ENCODE peak calls at places on chromosomes 3 and 15, in nine cellular contexts. One of them, this sample, is unnamed.

GRCh38 chr15:72774696-72775383 is 8.7 kb downstream of the ADPGK start:
- DNase-seq in heart left ventricle: no peak
- DNase-seq in uterus: no peak
- DNase-seq in gastrocnemius medialis: no peak
- DNase-seq in breast epithelium: no peak
- DNase-seq in A549: no peak
- DNase-seq in tibial nerve: no peak
- DNase-seq in sigmoid colon: no peak
- DNase-seq in adrenal gland: no peak
- DNase-seq in this sample: no peak

GRCh38 chr3:9727041-9727595 is 4.4 kb upstream of the BRPF1 start:
- DNase-seq in heart left ventricle: no peak
- DNase-seq in uterus: no peak
- DNase-seq in gastrocnemius medialis: no peak
- DNase-seq in breast epithelium: no peak
- DNase-seq in A549: peak
- DNase-seq in tibial nerve: no peak
- DNase-seq in sigmoid colon: no peak
- DNase-seq in adrenal gland: no peak
- DNase-seq in this sample: peak

GRCh38 chr3:98972720-98973119 is 71.2 kb upstream of the DCBLD2 start:
- DNase-seq in heart left ventricle: no peak
- DNase-seq in uterus: no peak
- DNase-seq in gastrocnemius medialis: no peak
- DNase-seq in breast epithelium: no peak
- DNase-seq in A549: no peak
- DNase-seq in tibial nerve: no peak
- DNase-seq in sigmoid colon: no peak
- DNase-seq in adrenal gland: no peak
- DNase-seq in this sample: no peak

GRCh38 chr3:190722181-190722905 is 140.2 kb downstream of the GMNC start:
- DNase-seq in heart left ventricle: no peak
- DNase-seq in uterus: no peak
- DNase-seq in gastrocnemius medialis: no peak
- DNase-seq in breast epithelium: no peak
- DNase-seq in A549: no peak
- DNase-seq in tibial nerve: no peak
- DNase-seq in sigmoid colon: no peak
- DNase-seq in adrenal gland: no peak
- DNase-seq in this sample: no peak

GRCh38 chr3:143121240-143122088 is 1.9 kb downstream of the CHST2 start:
- DNase-seq in heart left ventricle: peak
- DNase-seq in uterus: peak
- DNase-seq in gastrocnemius medialis: no peak
- DNase-seq in breast epithelium: no peak
- DNase-seq in A549: peak
- DNase-seq in tibial nerve: no peak
- DNase-seq in sigmoid colon: no peak
- DNase-seq in adrenal gland: peak
- DNase-seq in this sample: peak

GRCh38 chr3:46359748-46360509 is 6.0 kb downstream of the CCR2 start:
- DNase-seq in heart left ventricle: no peak
- DNase-seq in uterus: no peak
- DNase-seq in gastrocnemius medialis: no peak
- DNase-seq in breast epithelium: no peak
- DNase-seq in A549: no peak
- DNase-seq in tibial nerve: no peak
- DNase-seq in sigmoid colon: no peak
- DNase-seq in adrenal gland: no peak
- DNase-seq in this sample: no peak

GRCh38 chr3:6601374-6601773 is 259.5 kb upstream of the GRM7 start:
- DNase-seq in heart left ventricle: no peak
- DNase-seq in uterus: no peak
- DNase-seq in gastrocnemius medialis: no peak
- DNase-seq in breast epithelium: no peak
- DNase-seq in A549: no peak
- DNase-seq in tibial nerve: no peak
- DNase-seq in sigmoid colon: no peak
- DNase-seq in adrenal gland: no peak
- DNase-seq in this sample: no peak

GRCh38 chr15:78201281-78202190 is 32.8 kb downstream of the ACSBG1 start:
- DNase-seq in heart left ventricle: no peak
- DNase-seq in uterus: no peak
- DNase-seq in gastrocnemius medialis: no peak
- DNase-seq in breast epithelium: no peak
- DNase-seq in A549: no peak
- DNase-seq in tibial nerve: no peak
- DNase-seq in sigmoid colon: no peak
- DNase-seq in adrenal gland: no peak
- DNase-seq in this sample: no peak

GRCh38 chr15:77905301-77905920 is 172.1 kb downstream of the TBC1D2B start:
- DNase-seq in heart left ventricle: peak
- DNase-seq in uterus: no peak
- DNase-seq in gastrocnemius medialis: no peak
- DNase-seq in breast epithelium: no peak
- DNase-seq in A549: no peak
- DNase-seq in tibial nerve: no peak
- DNase-seq in sigmoid colon: peak
- DNase-seq in adrenal gland: peak
- DNase-seq in this sample: no peak

GRCh38 chr3:56915969-56916586 is 114.3 kb upstream of the ARHGEF3 start:
- DNase-seq in heart left ventricle: peak
- DNase-seq in uterus: no peak
- DNase-seq in gastrocnemius medialis: no peak
- DNase-seq in breast epithelium: no peak
- DNase-seq in A549: no peak
- DNase-seq in tibial nerve: no peak
- DNase-seq in sigmoid colon: no peak
- DNase-seq in adrenal gland: no peak
- DNase-seq in this sample: no peak

GRCh38 chr15:40436116-40436891 is 4.4 kb upstream of the BAHD1 start:
- DNase-seq in heart left ventricle: no peak
- DNase-seq in uterus: peak
- DNase-seq in gastrocnemius medialis: no peak
- DNase-seq in breast epithelium: no peak
- DNase-seq in A549: no peak
- DNase-seq in tibial nerve: no peak
- DNase-seq in sigmoid colon: no peak
- DNase-seq in adrenal gland: no peak
- DNase-seq in this sample: peak

GRCh38 chr3:47850062-47850802 is 47.3 kb downstream of the DHX30 start:
- DNase-seq in heart left ventricle: no peak
- DNase-seq in uterus: no peak
- DNase-seq in gastrocnemius medialis: no peak
- DNase-seq in breast epithelium: no peak
- DNase-seq in A549: no peak
- DNase-seq in tibial nerve: no peak
- DNase-seq in sigmoid colon: no peak
- DNase-seq in adrenal gland: no peak
- DNase-seq in this sample: peak

GRCh38 chr3:22159004-22159695 is 408.1 kb upstream of the ZNF385D start:
- DNase-seq in heart left ventricle: no peak
- DNase-seq in uterus: no peak
- DNase-seq in gastrocnemius medialis: no peak
- DNase-seq in breast epithelium: no peak
- DNase-seq in A549: no peak
- DNase-seq in tibial nerve: no peak
- DNase-seq in sigmoid colon: no peak
- DNase-seq in adrenal gland: no peak
- DNase-seq in this sample: no peak

GRCh38 chr3:71341721-71342120 is 241.8 kb downstream of the FOXP1 start:
- DNase-seq in heart left ventricle: no peak
- DNase-seq in uterus: no peak
- DNase-seq in gastrocnemius medialis: no peak
- DNase-seq in breast epithelium: no peak
- DNase-seq in A549: no peak
- DNase-seq in tibial nerve: no peak
- DNase-seq in sigmoid colon: no peak
- DNase-seq in adrenal gland: no peak
- DNase-seq in this sample: no peak

GRCh38 chr15:85499498-85499897 is 119.1 kb downstream of the AKAP13 start:
- DNase-seq in heart left ventricle: no peak
- DNase-seq in uterus: no peak
- DNase-seq in gastrocnemius medialis: no peak
- DNase-seq in breast epithelium: no peak
- DNase-seq in A549: no peak
- DNase-seq in tibial nerve: no peak
- DNase-seq in sigmoid colon: no peak
- DNase-seq in adrenal gland: no peak
- DNase-seq in this sample: no peak

GRCh38 chr15:68199340-68199739 is 5.8 kb downstream of the CALML4 start:
- DNase-seq in heart left ventricle: no peak
- DNase-seq in uterus: no peak
- DNase-seq in gastrocnemius medialis: no peak
- DNase-seq in breast epithelium: no peak
- DNase-seq in A549: no peak
- DNase-seq in tibial nerve: no peak
- DNase-seq in sigmoid colon: no peak
- DNase-seq in adrenal gland: no peak
- DNase-seq in this sample: no peak

GRCh38 chr15:68197661-68198437 is 7.3 kb downstream of the CALML4 start:
- DNase-seq in heart left ventricle: no peak
- DNase-seq in uterus: no peak
- DNase-seq in gastrocnemius medialis: no peak
- DNase-seq in breast epithelium: no peak
- DNase-seq in A549: no peak
- DNase-seq in tibial nerve: no peak
- DNase-seq in sigmoid colon: no peak
- DNase-seq in adrenal gland: no peak
- DNase-seq in this sample: no peak

GRCh38 chr15:68195336-68196112 is 9.6 kb downstream of the CALML4 start:
- DNase-seq in heart left ventricle: no peak
- DNase-seq in uterus: no peak
- DNase-seq in gastrocnemius medialis: no peak
- DNase-seq in breast epithelium: no peak
- DNase-seq in A549: no peak
- DNase-seq in tibial nerve: no peak
- DNase-seq in sigmoid colon: no peak
- DNase-seq in adrenal gland: no peak
- DNase-seq in this sample: no peak

GRCh38 chr15:68196445-68197169 is 8.5 kb downstream of the CALML4 start:
- DNase-seq in heart left ventricle: no peak
- DNase-seq in uterus: no peak
- DNase-seq in gastrocnemius medialis: no peak
- DNase-seq in breast epithelium: no peak
- DNase-seq in A549: no peak
- DNase-seq in tibial nerve: no peak
- DNase-seq in sigmoid colon: no peak
- DNase-seq in adrenal gland: no peak
- DNase-seq in this sample: no peak

GRCh38 chr15:68197170-68197492 is 8.0 kb downstream of the CALML4 start:
- DNase-seq in heart left ventricle: no peak
- DNase-seq in uterus: no peak
- DNase-seq in gastrocnemius medialis: no peak
- DNase-seq in breast epithelium: no peak
- DNase-seq in A549: no peak
- DNase-seq in tibial nerve: no peak
- DNase-seq in sigmoid colon: no peak
- DNase-seq in adrenal gland: no peak
- DNase-seq in this sample: no peak
- TF ChIP-seq POLR2A in heart left ventricle: no peak
- TF ChIP-seq POLR2A in uterus: no peak
- TF ChIP-seq POLR2A in gastrocnemius medialis: no peak
- TF ChIP-seq POLR2A in breast epithelium: no peak
- TF ChIP-seq POLR2A in A549: no peak
- TF ChIP-seq POLR2A in tibial nerve: no peak
- TF ChIP-seq POLR2A in sigmoid colon: no peak
- TF ChIP-seq POLR2A in adrenal gland: no peak
- TF ChIP-seq POLR2A in this sample: no peak

DNA sequence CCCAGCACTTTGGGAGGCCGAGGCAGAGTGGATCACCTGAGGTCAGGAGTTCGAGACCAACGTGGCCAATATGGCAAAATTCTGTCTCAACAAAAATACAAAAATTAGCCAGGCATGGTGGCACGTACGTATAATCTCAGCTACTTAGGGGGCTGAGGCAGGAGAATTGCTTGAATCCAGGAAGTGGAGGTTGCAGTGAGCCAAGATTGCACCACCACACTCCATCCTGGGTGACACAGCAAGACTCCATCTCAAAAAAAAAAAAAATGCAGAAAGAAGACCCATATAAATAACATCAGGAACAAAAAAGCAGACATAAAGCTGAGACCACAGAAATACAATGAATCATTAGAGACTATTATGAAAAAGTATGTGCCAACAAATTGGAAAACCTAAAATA is 235.2 kb upstream of the VEPH1 start:
- DNase-seq in heart left ventricle: no peak
- DNase-seq in uterus: no peak
- DNase-seq in gastrocnemius medialis: no peak
- DNase-seq in breast epithelium: no peak
- DNase-seq in A549: no peak
- DNase-seq in tibial nerve: no peak
- DNase-seq in sigmoid colon: no peak
- DNase-seq in adrenal gland: no peak
- DNase-seq in this sample: no peak
- TF ChIP-seq POLR2A in heart left ventricle: no peak
- TF ChIP-seq POLR2A in uterus: no peak
- TF ChIP-seq POLR2A in gastrocnemius medialis: no peak
- TF ChIP-seq POLR2A in breast epithelium: no peak
- TF ChIP-seq POLR2A in A549: no peak
- TF ChIP-seq POLR2A in tibial nerve: no peak
- TF ChIP-seq POLR2A in sigmoid colon: no peak
- TF ChIP-seq POLR2A in adrenal gland: no peak
- TF ChIP-seq POLR2A in this sample: no peak

GRCh38 chr3:197953325-197953724 is 3.3 kb downstream of the RPL35A start:
- DNase-seq in heart left ventricle: no peak
- DNase-seq in uterus: no peak
- DNase-seq in gastrocnemius medialis: no peak
- DNase-seq in breast epithelium: no peak
- DNase-seq in A549: no peak
- DNase-seq in tibial nerve: no peak
- DNase-seq in sigmoid colon: no peak
- DNase-seq in adrenal gland: no peak
- DNase-seq in this sample: no peak
- TF ChIP-seq POLR2A in heart left ventricle: no peak
- TF ChIP-seq POLR2A in uterus: no peak
- TF ChIP-seq POLR2A in gastrocnemius medialis: no peak
- TF ChIP-seq POLR2A in breast epithelium: no peak
- TF ChIP-seq POLR2A in A549: no peak
- TF ChIP-seq POLR2A in tibial nerve: no peak
- TF ChIP-seq POLR2A in sigmoid colon: no peak
- TF ChIP-seq POLR2A in adrenal gland: no peak
- TF ChIP-seq POLR2A in this sample: no peak

DNA sequence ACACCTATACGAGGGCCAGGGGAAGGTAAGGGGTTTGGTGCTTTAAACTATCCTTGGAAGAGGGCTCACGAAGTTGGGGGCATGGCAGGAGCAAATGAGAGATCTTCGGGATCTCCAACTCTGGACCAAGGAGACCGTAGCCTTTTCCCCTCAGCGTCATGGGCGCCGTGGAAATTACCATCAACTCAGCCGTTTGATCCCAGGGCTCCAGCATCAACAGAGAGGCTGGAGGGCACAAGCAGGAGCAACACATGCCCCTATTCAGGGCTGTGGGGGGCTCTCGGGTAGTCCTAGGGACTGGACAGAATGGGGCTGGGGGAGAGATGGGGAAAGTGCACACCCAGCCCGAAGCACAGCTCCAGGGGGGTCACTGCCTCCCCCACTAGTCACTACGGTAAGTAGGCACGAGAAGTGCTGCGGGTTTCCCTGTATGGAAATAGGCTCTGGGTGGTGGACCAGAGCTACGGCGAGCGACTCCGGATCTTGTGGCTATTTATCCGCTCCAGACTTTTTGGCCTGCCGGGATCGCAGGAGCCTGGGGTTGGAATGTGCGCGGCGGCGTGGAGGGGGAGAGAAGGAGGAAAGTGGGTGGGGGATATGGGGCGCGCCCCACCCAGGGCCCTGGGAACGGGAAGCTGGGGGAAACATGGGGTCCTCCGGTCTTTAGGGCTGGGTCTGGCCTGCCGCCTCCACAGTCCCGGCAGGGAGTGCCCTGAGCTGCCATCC is 539 bp upstream of the LAMB2 start:
- DNase-seq in heart left ventricle: peak
- DNase-seq in uterus: peak
- DNase-seq in gastrocnemius medialis: peak
- DNase-seq in breast epithelium: peak
- DNase-seq in A549: peak
- DNase-seq in tibial nerve: peak
- DNase-seq in sigmoid colon: peak
- DNase-seq in adrenal gland: peak
- DNase-seq in this sample: peak
- TF ChIP-seq POLR2A in heart left ventricle: peak
- TF ChIP-seq POLR2A in uterus: no peak
- TF ChIP-seq POLR2A in gastrocnemius medialis: no peak
- TF ChIP-seq POLR2A in breast epithelium: no peak
- TF ChIP-seq POLR2A in A549: peak
- TF ChIP-seq POLR2A in tibial nerve: no peak
- TF ChIP-seq POLR2A in sigmoid colon: no peak
- TF ChIP-seq POLR2A in adrenal gland: peak
- TF ChIP-seq POLR2A in this sample: no peak

This sample was measured in erythroblast.